ENCODE peak calls at places on chromosomes 1 and 21, in seven cellular contexts. One of them, this sample, is unnamed. For H3K4me1, the result is how much of the 10 kb centered on the place peaks cover.

GRCh38 chr1:81478217-81478616 is 322.5 kb upstream of the ADGRL2 start:
- DNase-seq in IMR-90: no peak
- DNase-seq in CD8-positive, alpha-beta T cell: no peak
- DNase-seq in neuronal stem cell: no peak
- DNase-seq in K562: no peak
- DNase-seq in SJSA1: no peak
- DNase-seq in A549: no peak
- DNase-seq in this sample: no peak

GRCh38 chr1:53237638-53238037 is 680 bp downstream of the MAGOH start:
- DNase-seq in A549: no peak
- DNase-seq in neuronal stem cell: no peak
- DNase-seq in CD8-positive, alpha-beta T cell: no peak
- DNase-seq in SJSA1: no peak
- DNase-seq in K562: no peak
- DNase-seq in IMR-90: no peak
- DNase-seq in this sample: no peak

GRCh38 chr1:55311979-55312378 is 96.8 kb upstream of the USP24 start:
- DNase-seq in SJSA1: no peak
- DNase-seq in neuronal stem cell: no peak
- DNase-seq in A549: no peak
- DNase-seq in K562: no peak
- DNase-seq in CD8-positive, alpha-beta T cell: no peak
- DNase-seq in IMR-90: no peak
- DNase-seq in this sample: no peak

GRCh38 chr1:84174051-84174556 is 30.0 kb downstream of the PRKACB start:
- DNase-seq in A549: peak
- DNase-seq in neuronal stem cell: peak
- DNase-seq in SJSA1: peak
- DNase-seq in K562: no peak
- DNase-seq in IMR-90: peak
- DNase-seq in CD8-positive, alpha-beta T cell: no peak
- DNase-seq in this sample: no peak

GRCh38 chr1:27374687-27375086 is at the start of gene FCN3:
- DNase-seq in A549: no peak
- DNase-seq in CD8-positive, alpha-beta T cell: no peak
- DNase-seq in SJSA1: no peak
- DNase-seq in K562: no peak
- DNase-seq in IMR-90: no peak
- DNase-seq in neuronal stem cell: no peak
- DNase-seq in this sample: no peak

GRCh38 chr1:7516341-7516740 is 254.8 kb upstream of the VAMP3 start:
- DNase-seq in neuronal stem cell: no peak
- DNase-seq in K562: no peak
- DNase-seq in IMR-90: peak
- DNase-seq in A549: peak
- DNase-seq in CD8-positive, alpha-beta T cell: no peak
- DNase-seq in SJSA1: no peak
- DNase-seq in this sample: no peak

GRCh38 chr1:86955678-86956077 is 41.2 kb downstream of the HS2ST1 start:
- DNase-seq in K562: no peak
- DNase-seq in CD8-positive, alpha-beta T cell: no peak
- DNase-seq in neuronal stem cell: no peak
- DNase-seq in A549: no peak
- DNase-seq in IMR-90: no peak
- DNase-seq in SJSA1: no peak
- DNase-seq in this sample: no peak

GRCh38 chr1:154697710-154698109 is 89.7 kb upstream of the ADAR start:
- DNase-seq in A549: no peak
- DNase-seq in SJSA1: no peak
- DNase-seq in CD8-positive, alpha-beta T cell: no peak
- DNase-seq in neuronal stem cell: no peak
- DNase-seq in K562: no peak
- DNase-seq in IMR-90: no peak
- DNase-seq in this sample: no peak

GRCh38 chr21:33403786-33404571 is 766 bp downstream of the IFNGR2 start:
- DNase-seq in SJSA1: peak
- DNase-seq in K562: peak
- DNase-seq in neuronal stem cell: peak
- DNase-seq in IMR-90: peak
- DNase-seq in A549: no peak
- DNase-seq in CD8-positive, alpha-beta T cell: no peak
- DNase-seq in this sample: peak

GRCh38 chr1:155507960-155508359 is 54.6 kb downstream of the ASH1L start:
- DNase-seq in neuronal stem cell: no peak
- DNase-seq in IMR-90: no peak
- DNase-seq in SJSA1: no peak
- DNase-seq in CD8-positive, alpha-beta T cell: no peak
- DNase-seq in K562: no peak
- DNase-seq in A549: no peak
- DNase-seq in this sample: no peak

GRCh38 chr1:105017587-105017986 is 1267.9 kb downstream of the AMY1C start:
- DNase-seq in K562: no peak
- DNase-seq in A549: no peak
- DNase-seq in IMR-90: no peak
- DNase-seq in neuronal stem cell: no peak
- DNase-seq in SJSA1: no peak
- DNase-seq in CD8-positive, alpha-beta T cell: no peak
- DNase-seq in this sample: no peak
- H3K4me1 ChIP-seq in K562: under half
- H3K4me1 ChIP-seq in A549: under half
- H3K4me1 ChIP-seq in IMR-90: under half
- H3K4me1 ChIP-seq in neuronal stem cell: under half
- H3K4me1 ChIP-seq in SJSA1: under half
- H3K4me1 ChIP-seq in CD8-positive, alpha-beta T cell: under half
- H3K4me1 ChIP-seq in this sample: under half

DNA sequence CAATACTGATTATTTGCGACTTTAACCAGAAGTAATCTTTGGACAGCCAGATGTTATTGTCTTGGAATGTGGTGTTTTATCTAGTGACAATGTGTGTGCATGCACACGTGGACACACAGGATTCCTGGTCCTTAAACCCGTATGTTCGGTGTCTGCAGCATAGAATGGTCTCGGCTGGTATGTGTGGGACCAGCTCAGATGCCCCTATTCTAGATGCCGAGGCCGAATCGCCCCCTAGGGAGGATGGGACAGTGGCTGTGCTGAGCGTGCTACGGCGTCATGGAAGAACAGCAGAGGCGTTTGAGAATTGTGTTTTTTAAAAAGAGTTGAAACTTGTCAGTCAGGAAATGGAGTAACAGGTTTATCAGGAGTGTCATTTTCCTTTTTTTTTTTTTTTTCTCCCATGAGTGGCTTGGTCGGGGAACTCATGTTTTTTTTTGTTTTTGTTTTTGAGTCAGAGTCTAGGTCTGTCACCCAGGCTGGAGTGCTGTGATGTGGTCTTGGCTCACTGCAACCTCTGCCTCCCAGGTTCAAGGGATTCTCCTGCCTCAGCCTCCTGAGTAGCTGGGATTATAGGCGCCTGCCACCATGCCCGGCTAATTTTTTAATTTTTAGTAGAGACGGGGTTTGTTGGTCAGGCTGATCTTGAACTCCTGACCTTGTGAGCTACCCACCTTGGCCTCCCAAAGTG is 30.1 kb downstream of the SKI start:
- DNase-seq in neuronal stem cell: no peak
- DNase-seq in SJSA1: no peak
- DNase-seq in K562: no peak
- DNase-seq in CD8-positive, alpha-beta T cell: no peak
- DNase-seq in IMR-90: no peak
- DNase-seq in A549: no peak
- DNase-seq in this sample: no peak
- H3K27ac ChIP-seq in neuronal stem cell: no peak
- H3K27ac ChIP-seq in SJSA1: no peak
- H3K27ac ChIP-seq in K562: no peak
- H3K27ac ChIP-seq in CD8-positive, alpha-beta T cell: peak
- H3K27ac ChIP-seq in IMR-90: no peak
- H3K27ac ChIP-seq in A549: no peak
- H3K27ac ChIP-seq in this sample: peak

GRCh38 chr1:16162163-16162822 is 6.4 kb upstream of the EPHA2 start:
- DNase-seq in SJSA1: no peak
- DNase-seq in CD8-positive, alpha-beta T cell: peak
- DNase-seq in neuronal stem cell: peak
- DNase-seq in IMR-90: no peak
- DNase-seq in A549: no peak
- DNase-seq in K562: peak
- DNase-seq in this sample: peak
- H3K4me1 ChIP-seq in SJSA1: under half
- H3K4me1 ChIP-seq in CD8-positive, alpha-beta T cell: half or more
- H3K4me1 ChIP-seq in neuronal stem cell: under half
- H3K4me1 ChIP-seq in IMR-90: under half
- H3K4me1 ChIP-seq in A549: half or more
- H3K4me1 ChIP-seq in K562: under half
- H3K4me1 ChIP-seq in this sample: under half

GRCh38 chr1:38858833-38859560 is 575 bp downstream of the RRAGC start:
- DNase-seq in K562: peak
- DNase-seq in A549: peak
- DNase-seq in IMR-90: peak
- DNase-seq in CD8-positive, alpha-beta T cell: peak
- DNase-seq in neuronal stem cell: peak
- DNase-seq in SJSA1: peak
- DNase-seq in this sample: peak
- H3K27ac ChIP-seq in K562: peak
- H3K27ac ChIP-seq in A549: peak
- H3K27ac ChIP-seq in IMR-90: peak
- H3K27ac ChIP-seq in CD8-positive, alpha-beta T cell: peak
- H3K27ac ChIP-seq in neuronal stem cell: no peak
- H3K27ac ChIP-seq in SJSA1: peak
- H3K27ac ChIP-seq in this sample: peak

GRCh38 chr21:42664614-42665013 is 11.2 kb downstream of the PDE9A start:
- DNase-seq in K562: no peak
- DNase-seq in IMR-90: no peak
- DNase-seq in SJSA1: no peak
- DNase-seq in A549: no peak
- DNase-seq in CD8-positive, alpha-beta T cell: no peak
- DNase-seq in neuronal stem cell: no peak
- DNase-seq in this sample: no peak
- H3K4me1 ChIP-seq in K562: under half
- H3K4me1 ChIP-seq in IMR-90: under half
- H3K4me1 ChIP-seq in SJSA1: under half
- H3K4me1 ChIP-seq in A549: under half
- H3K4me1 ChIP-seq in CD8-positive, alpha-beta T cell: under half
- H3K4me1 ChIP-seq in neuronal stem cell: under half
- H3K4me1 ChIP-seq in this sample: under half

GRCh38 chr21:36429672-36430546 is 44.7 kb downstream of the CHAF1B start:
- DNase-seq in A549: peak
- DNase-seq in IMR-90: peak
- DNase-seq in CD8-positive, alpha-beta T cell: peak
- DNase-seq in K562: peak
- DNase-seq in neuronal stem cell: peak
- DNase-seq in SJSA1: peak
- DNase-seq in this sample: peak
- H3K27ac ChIP-seq in A549: peak
- H3K27ac ChIP-seq in IMR-90: peak
- H3K27ac ChIP-seq in CD8-positive, alpha-beta T cell: no peak
- H3K27ac ChIP-seq in K562: peak
- H3K27ac ChIP-seq in neuronal stem cell: peak
- H3K27ac ChIP-seq in SJSA1: peak
- H3K27ac ChIP-seq in this sample: no peak

This sample was measured in naive thymus-derived CD4-positive, alpha-beta T cell.